ENCODE peak calls at places on chromosomes 5 and 9, in four cellular contexts. One of them, this sample, is unnamed. For H3K4me1, the result is how much of the 10 kb centered on the place peaks cover.

GRCh38 chr9:108836319-108836718 is 19.5 kb downstream of the ACTL7B start:
- DNase-seq in body of pancreas: no peak
- DNase-seq in mesendoderm: no peak
- DNase-seq in colonic mucosa: no peak
- DNase-seq in this sample: no peak

GRCh38 chr9:99606955-99607354 is 214.7 kb upstream of the NR4A3 start:
- DNase-seq in body of pancreas: no peak
- DNase-seq in mesendoderm: no peak
- DNase-seq in colonic mucosa: no peak
- DNase-seq in this sample: no peak

GRCh38 chr9:123268240-123268949 is at the start of gene STRBP:
- DNase-seq in body of pancreas: peak
- DNase-seq in mesendoderm: peak
- DNase-seq in colonic mucosa: peak
- DNase-seq in this sample: peak

GRCh38 chr9:127018935-127019334 is 103.5 kb downstream of the ANGPTL2 start:
- DNase-seq in body of pancreas: no peak
- DNase-seq in mesendoderm: no peak
- DNase-seq in colonic mucosa: no peak
- DNase-seq in this sample: no peak

GRCh38 chr9:20125721-20126120 is 336.9 kb upstream of the SLC24A2 start:
- DNase-seq in body of pancreas: no peak
- DNase-seq in mesendoderm: no peak
- DNase-seq in colonic mucosa: no peak
- DNase-seq in this sample: no peak

GRCh38 chr9:121729769-121730168 is 78.3 kb downstream of the DAB2IP start:
- DNase-seq in body of pancreas: no peak
- DNase-seq in mesendoderm: no peak
- DNase-seq in colonic mucosa: no peak
- DNase-seq in this sample: no peak

GRCh38 chr9:129486496-129487306 is 134.2 kb downstream of the C9orf50 start:
- DNase-seq in body of pancreas: peak
- DNase-seq in mesendoderm: no peak
- DNase-seq in colonic mucosa: no peak
- DNase-seq in this sample: peak

GRCh38 chr5:65775476-65775875 is 53.5 kb downstream of the NLN start:
- DNase-seq in body of pancreas: no peak
- DNase-seq in mesendoderm: peak
- DNase-seq in colonic mucosa: no peak
- DNase-seq in this sample: no peak

GRCh38 chr5:151155777-151156731 is 1.5 kb downstream of the ANXA6 start:
- DNase-seq in body of pancreas: peak
- DNase-seq in mesendoderm: peak
- DNase-seq in colonic mucosa: no peak
- DNase-seq in this sample: no peak

GRCh38 chr5:141902416-141902815 is 21.3 kb upstream of the DELE1 start:
- DNase-seq in body of pancreas: no peak
- DNase-seq in mesendoderm: no peak
- DNase-seq in colonic mucosa: no peak
- DNase-seq in this sample: no peak

GRCh38 chr5:65172486-65173129 is 309.1 kb downstream of the ADAMTS6 start:
- DNase-seq in body of pancreas: no peak
- DNase-seq in mesendoderm: no peak
- DNase-seq in colonic mucosa: no peak
- DNase-seq in this sample: no peak

GRCh38 chr5:73448451-73449136 is at the start of gene FOXD1:
- DNase-seq in body of pancreas: peak
- DNase-seq in mesendoderm: peak
- DNase-seq in colonic mucosa: peak
- DNase-seq in this sample: no peak

GRCh38 chr9:79480639-79481038 is 91.1 kb upstream of the TLE4 start:
- DNase-seq in body of pancreas: no peak
- DNase-seq in mesendoderm: no peak
- DNase-seq in colonic mucosa: no peak
- DNase-seq in this sample: no peak

GRCh38 chr9:81819859-81820546 is 108.2 kb upstream of the SPATA31D4 start:
- DNase-seq in body of pancreas: no peak
- DNase-seq in mesendoderm: no peak
- DNase-seq in colonic mucosa: no peak
- DNase-seq in this sample: no peak

GRCh38 chr9:136920832-136921231 is 23.7 kb downstream of the FBXW5 start:
- DNase-seq in body of pancreas: no peak
- DNase-seq in mesendoderm: no peak
- DNase-seq in colonic mucosa: no peak
- DNase-seq in this sample: no peak

GRCh38 chr9:73114958-73115357 is 36.7 kb upstream of the ANXA1 start:
- DNase-seq in body of pancreas: no peak
- DNase-seq in mesendoderm: no peak
- DNase-seq in colonic mucosa: no peak
- DNase-seq in this sample: no peak

GRCh38 chr5:143001764-143002351 is 231.7 kb downstream of the ARHGAP26 start:
- DNase-seq in body of pancreas: no peak
- DNase-seq in mesendoderm: peak
- DNase-seq in colonic mucosa: no peak
- DNase-seq in this sample: no peak

GRCh38 chr9:80204054-80204453 is 632.3 kb downstream of the TLE4 start:
- DNase-seq in body of pancreas: no peak
- DNase-seq in mesendoderm: no peak
- DNase-seq in colonic mucosa: no peak
- DNase-seq in this sample: no peak

GRCh38 chr5:139293199-139293503 is 389 bp upstream of the MATR3 start:
- DNase-seq in body of pancreas: no peak
- DNase-seq in mesendoderm: no peak
- DNase-seq in colonic mucosa: no peak
- DNase-seq in this sample: no peak

GRCh38 chr9:89116064-89116817 is 62.4 kb downstream of the SHC3 start:
- DNase-seq in body of pancreas: no peak
- DNase-seq in mesendoderm: no peak
- DNase-seq in colonic mucosa: no peak
- DNase-seq in this sample: no peak

GRCh38 chr9:114077162-114077837 is 800 bp downstream of the AMBP start:
- DNase-seq in body of pancreas: no peak
- DNase-seq in mesendoderm: no peak
- DNase-seq in colonic mucosa: no peak
- DNase-seq in this sample: no peak

GRCh38 chr9:105681724-105682123 is 12.6 kb upstream of the TMEM38B start:
- DNase-seq in body of pancreas: no peak
- DNase-seq in mesendoderm: peak
- DNase-seq in colonic mucosa: no peak
- DNase-seq in this sample: no peak

GRCh38 chr5:38607930-38608545 is 51.6 kb upstream of the LIFR start:
- DNase-seq in body of pancreas: peak
- DNase-seq in mesendoderm: no peak
- DNase-seq in colonic mucosa: no peak
- DNase-seq in this sample: no peak

GRCh38 chr5:142976861-142977260 is 206.7 kb downstream of the ARHGAP26 start:
- DNase-seq in body of pancreas: peak
- DNase-seq in mesendoderm: no peak
- DNase-seq in colonic mucosa: no peak
- DNase-seq in this sample: no peak

GRCh38 chr5:171639236-171639635 is 146.4 kb upstream of the SMIM23 start:
- DNase-seq in body of pancreas: no peak
- DNase-seq in mesendoderm: no peak
- DNase-seq in colonic mucosa: no peak
- DNase-seq in this sample: no peak
- H3K4me1 ChIP-seq in body of pancreas: under half
- H3K4me1 ChIP-seq in mesendoderm: under half
- H3K4me1 ChIP-seq in colonic mucosa: under half
- H3K4me1 ChIP-seq in this sample: under half

GRCh38 chr9:36213387-36213786 is 22.7 kb downstream of the CLTA start:
- DNase-seq in body of pancreas: no peak
- DNase-seq in mesendoderm: no peak
- DNase-seq in colonic mucosa: no peak
- DNase-seq in this sample: no peak
- H3K4me1 ChIP-seq in body of pancreas: under half
- H3K4me1 ChIP-seq in mesendoderm: under half
- H3K4me1 ChIP-seq in colonic mucosa: under half
- H3K4me1 ChIP-seq in this sample: under half

DNA sequence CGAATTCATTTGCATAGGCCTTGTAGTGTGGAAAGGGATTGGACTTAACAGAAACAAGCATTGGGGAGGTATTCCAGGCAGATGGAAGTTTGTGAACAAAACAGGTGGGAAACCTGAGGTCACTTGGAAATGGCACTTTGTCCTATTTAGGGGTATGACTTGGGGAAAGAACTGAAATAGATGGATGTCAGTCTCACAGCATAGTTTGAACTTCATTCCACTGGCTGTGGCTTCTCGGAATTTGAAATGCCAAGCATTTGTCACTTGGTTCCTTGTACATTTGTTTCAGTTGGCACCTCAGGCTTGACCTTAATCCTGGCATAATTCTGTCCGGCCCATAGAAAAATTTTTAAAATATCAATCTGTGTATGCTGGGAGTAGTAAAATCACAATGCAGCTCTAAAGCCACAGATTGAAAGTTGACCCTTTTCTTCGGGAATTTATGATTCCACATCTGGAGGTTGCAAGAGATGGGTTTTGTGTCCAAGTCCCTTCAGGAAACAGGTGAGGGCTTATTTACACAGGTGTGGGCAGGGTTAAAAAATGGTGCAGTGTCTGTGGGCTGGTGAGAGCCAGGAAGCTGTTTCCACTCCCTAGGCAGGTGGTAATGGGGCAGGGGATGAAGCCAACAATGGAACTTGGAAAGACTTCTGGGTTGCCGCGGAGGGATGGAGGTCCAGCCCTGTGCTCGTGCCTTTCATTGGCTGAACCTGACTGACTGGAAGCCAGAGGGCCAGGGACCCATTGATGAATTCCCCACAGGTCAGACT is 39.2 kb upstream of the PDE8B start:
- DNase-seq in body of pancreas: no peak
- DNase-seq in mesendoderm: no peak
- DNase-seq in colonic mucosa: no peak
- DNase-seq in this sample: no peak
- H3K4me1 ChIP-seq in body of pancreas: under half
- H3K4me1 ChIP-seq in mesendoderm: under half
- H3K4me1 ChIP-seq in colonic mucosa: under half
- H3K4me1 ChIP-seq in this sample: under half

DNA sequence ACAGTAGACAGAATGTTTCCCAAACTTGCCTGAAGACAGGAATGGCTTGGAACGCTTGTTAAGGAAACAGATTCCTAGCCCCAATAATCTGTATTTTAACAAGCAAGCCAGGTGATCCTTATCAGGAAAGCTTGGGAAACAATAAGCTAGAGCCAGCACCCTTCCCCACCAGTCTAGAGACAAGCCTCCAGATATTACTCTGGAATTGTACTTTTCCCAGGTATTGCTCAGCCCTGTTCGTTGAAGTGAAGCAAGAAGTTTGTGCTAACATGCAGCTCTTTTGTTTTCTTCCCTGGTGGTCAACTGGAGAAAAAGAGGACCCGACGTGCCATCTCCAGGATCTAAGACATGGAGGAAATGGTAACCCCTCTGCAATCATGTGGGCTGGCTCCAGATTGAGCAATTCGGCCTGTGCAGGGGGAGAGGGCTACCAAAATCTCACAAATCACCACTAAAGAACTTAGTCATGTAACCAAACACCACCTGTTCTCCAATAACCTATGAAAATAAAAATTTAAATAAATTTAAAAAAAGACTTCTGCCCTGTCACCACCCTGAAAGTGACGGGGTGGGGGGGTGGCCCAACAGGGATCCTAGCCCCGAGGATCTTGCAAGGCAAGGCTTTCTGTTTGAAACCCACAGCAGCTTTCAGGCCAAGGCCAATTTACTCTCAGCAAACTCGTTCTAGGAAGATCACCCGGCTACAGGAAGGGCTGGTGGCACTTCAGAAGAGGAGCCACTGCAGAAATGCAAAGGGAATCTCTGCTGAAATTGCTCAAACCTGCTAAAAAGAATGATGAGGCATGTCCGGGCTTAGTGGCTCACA is 48.6 kb downstream of the SHB start:
- DNase-seq in body of pancreas: no peak
- DNase-seq in mesendoderm: no peak
- DNase-seq in colonic mucosa: no peak
- DNase-seq in this sample: no peak
- H3K4me1 ChIP-seq in body of pancreas: half or more
- H3K4me1 ChIP-seq in mesendoderm: under half
- H3K4me1 ChIP-seq in colonic mucosa: under half
- H3K4me1 ChIP-seq in this sample: under half

GRCh38 chr5:134937547-134937946 is 30.2 kb upstream of the CATSPER3 start:
- DNase-seq in body of pancreas: no peak
- DNase-seq in mesendoderm: no peak
- DNase-seq in colonic mucosa: no peak
- DNase-seq in this sample: no peak
- H3K4me1 ChIP-seq in body of pancreas: under half
- H3K4me1 ChIP-seq in mesendoderm: under half
- H3K4me1 ChIP-seq in colonic mucosa: under half
- H3K4me1 ChIP-seq in this sample: under half

GRCh38 chr5:56405536-56405935 is 172.4 kb upstream of the ANKRD55 start:
- DNase-seq in body of pancreas: no peak
- DNase-seq in mesendoderm: no peak
- DNase-seq in colonic mucosa: no peak
- DNase-seq in this sample: no peak
- H3K4me1 ChIP-seq in body of pancreas: half or more
- H3K4me1 ChIP-seq in mesendoderm: under half
- H3K4me1 ChIP-seq in colonic mucosa: under half
- H3K4me1 ChIP-seq in this sample: under half

DNA sequence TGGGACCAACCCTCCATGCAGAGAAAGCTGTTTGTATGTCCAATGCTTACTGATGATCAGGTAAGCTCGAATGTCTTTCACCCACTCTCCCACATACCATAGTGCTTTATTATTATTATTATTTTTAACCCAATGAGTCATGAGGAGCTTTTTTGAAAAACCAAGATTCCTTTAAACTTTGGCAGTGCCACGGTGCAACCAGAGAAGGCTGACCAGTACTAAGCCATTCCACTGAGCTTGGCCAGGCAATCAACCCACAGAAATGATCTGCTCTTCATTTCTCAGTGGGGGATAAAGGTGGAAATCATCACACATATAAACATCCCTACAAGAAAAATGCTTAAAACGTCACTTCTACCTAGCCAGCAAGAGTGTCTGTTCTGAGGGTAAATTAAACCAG is 35.5 kb downstream of the JAKMIP2 start:
- DNase-seq in body of pancreas: no peak
- DNase-seq in mesendoderm: no peak
- DNase-seq in colonic mucosa: no peak
- DNase-seq in this sample: no peak
- H3K4me1 ChIP-seq in body of pancreas: under half
- H3K4me1 ChIP-seq in mesendoderm: under half
- H3K4me1 ChIP-seq in colonic mucosa: under half
- H3K4me1 ChIP-seq in this sample: under half

GRCh38 chr9:93191354-93191660 is 7.4 kb downstream of the WNK2 start:
- DNase-seq in body of pancreas: no peak
- DNase-seq in mesendoderm: no peak
- DNase-seq in colonic mucosa: no peak
- DNase-seq in this sample: no peak
- H3K4me1 ChIP-seq in body of pancreas: half or more
- H3K4me1 ChIP-seq in mesendoderm: under half
- H3K4me1 ChIP-seq in colonic mucosa: under half
- H3K4me1 ChIP-seq in this sample: under half

This sample was measured in lung.